ENCODE peak calls at places on chromosomes 4 and X, in four cellular contexts. F is fibroblast of mammary gland, M is tibial artery, E is osteocyte. K is an unnamed sample.

GRCh38 chrX:9349572-9350259 is 115.1 kb upstream of the TBL1X start:
- DNase-seq in M (no peak), E (no peak), F (peak; percentile 54), K (no peak)

GRCh38 chr4:123453006-123453685 is 56.6 kb downstream of the SPRY1 start:
- DNase-seq in F (peak; percentile 49), E (no peak), M (no peak), K (no peak)

GRCh38 chr4:15961778-15962510 is 1.0 kb downstream of the FGFBP2 start:
- DNase-seq in E (no peak), F (no peak), M (no peak), K (no peak)

GRCh38 chr4:128286474-128287158 is 997 bp downstream of the PGRMC2 start:
- DNase-seq in F (peak; percentile 48), E (no peak), M (no peak), K (no peak)

GRCh38 chr4:146183209-146183608 is 7.7 kb downstream of the LSM6 start:
- DNase-seq in E (no peak), F (no peak), M (no peak), K (no peak)

GRCh38 chr4:93529692-93530091 is 298.9 kb upstream of the ATOH1 start:
- DNase-seq in M (no peak), F (no peak), E (no peak), K (no peak)

GRCh38 chrX:63784902-63785692 is at the start of gene ARHGEF9:
- DNase-seq in M (peak; percentile 60), E (no peak), F (no peak), K (no peak)

GRCh38 chr4:5971077-5971447 is 47.2 kb downstream of the C4orf50 start:
- DNase-seq in M (no peak), F (no peak), E (no peak), K (no peak)

GRCh38 chrX:10265775-10266174 is 109.0 kb downstream of the CLCN4 start:
- DNase-seq in M (no peak), E (no peak), F (no peak), K (no peak)

GRCh38 chr4:44738615-44739014 is 12.3 kb upstream of the GNPDA2 start:
- DNase-seq in E (no peak), M (no peak), F (peak; percentile 18), K (no peak)

GRCh38 chr4:100605144-100605543 is 87.3 kb upstream of the EMCN start:
- DNase-seq in M (no peak), F (no peak), E (no peak), K (no peak)

GRCh38 chrX:107712231-107713204 is 63.1 kb downstream of the TSC22D3 start:
- DNase-seq in M (peak; percentile 74), F (peak; percentile 86), E (no peak), K (no peak)

GRCh38 chr4:14294611-14295010 is 667.1 kb upstream of the BOD1L1 start:
- DNase-seq in F (peak; percentile 22), E (no peak), M (no peak), K (no peak)

GRCh38 chr4:94277539-94277938 is 65.1 kb downstream of the HPGDS start:
- DNase-seq in E (no peak), F (no peak), M (no peak), K (no peak)

GRCh38 chr4:125313497-125313896 is 1.3 kb upstream of the FAT4 start:
- DNase-seq in M (no peak), E (no peak), F (peak; percentile 93), K (peak; percentile 79)

GRCh38 chr4:56909083-56909981 is 1.6 kb downstream of the REST start:
- DNase-seq in M (peak; percentile 73), F (peak; percentile 49), E (peak; percentile 85), K (no peak)

GRCh38 chr4:5435201-5435600 is 273.2 kb downstream of the EVC2 start:
- DNase-seq in M (no peak), F (no peak), E (peak; percentile 60), K (no peak)

GRCh38 chrX:50068293-50068568 is 132.6 kb downstream of the AKAP4 start:
- DNase-seq in F (no peak), M (no peak), E (no peak), K (no peak)

GRCh38 chr4:94590493-94590892 is 138.8 kb downstream of the PDLIM5 start:
- DNase-seq in M (no peak), F (no peak), E (no peak), K (no peak)

GRCh38 chrX:153409414-153410101 is 1.7 kb upstream of the ZFP92 start:
- DNase-seq in M (no peak), F (no peak), E (no peak), K (no peak)

GRCh38 chr4:37767546-37767945 is 58.9 kb upstream of the PGM2 start:
- DNase-seq in F (peak; percentile 59), M (peak; percentile 78), E (no peak), K (no peak)

GRCh38 chrX:72254835-72255234 is 16.0 kb upstream of the ERCC6L start:
- DNase-seq in F (no peak), E (no peak), M (no peak), K (no peak)

GRCh38 chrX:39854772-39855747 is 242.7 kb downstream of the BCOR start:
- DNase-seq in M (no peak), F (no peak), E (no peak), K (no peak)

GRCh38 chrX:19613645-19614323 is 98.5 kb upstream of the MAP3K15 start:
- DNase-seq in E (no peak), F (no peak), M (no peak), K (no peak)

GRCh38 chr4:52861879-52862604 is at the start of gene RASL11B:
- DNase-seq in F (peak; percentile 60), E (peak; percentile 89), M (peak; percentile 92), K (peak; percentile 25)

GRCh38 chr4:187618701-187619278 is 376.8 kb upstream of the ZFP42 start:
- DNase-seq in E (no peak), M (no peak), F (peak; percentile 48), K (no peak)

GRCh38 chr4:24510091-24510490 is 74.3 kb downstream of the DHX15 start:
- DNase-seq in E (no peak), F (no peak), M (no peak), K (no peak)

GRCh38 chr4:141807073-141807472 is 170.7 kb downstream of the IL15 start:
- DNase-seq in F (peak; percentile 57), M (no peak), E (no peak), K (no peak)

GRCh38 chrX:40058719-40059118 is 39.0 kb downstream of the BCOR start:
- DNase-seq in E (no peak), M (no peak), F (no peak), K (no peak)

GRCh38 chr4:8107146-8107657 is 51.4 kb downstream of the ABLIM2 start:
- DNase-seq in F (no peak), M (no peak), E (no peak), K (no peak)

GRCh38 chrX:107823042-107823441 is 2.6 kb upstream of the MID2 start:
- DNase-seq in M (no peak), E (no peak), F (no peak), K (no peak)

GRCh38 chr4:169583563-169583962 is 28.8 kb downstream of the NEK1 start:
- DNase-seq in F (peak; percentile 56), E (no peak), M (no peak), K (peak; percentile 7)

GRCh38 chr4:85929926-85930325 is 429.9 kb downstream of the MAPK10 start:
- DNase-seq in E (no peak), M (no peak), F (no peak), K (no peak)

GRCh38 chr4:186563761-186564160 is 8.4 kb upstream of the MTNR1A start:
- DNase-seq in F (no peak), M (no peak), E (peak; percentile 59), K (no peak)

GRCh38 chrX:115949900-115950822 is 220.4 kb upstream of the AGTR2 start:
- DNase-seq in M (no peak), F (no peak), E (peak; percentile 78), K (no peak)

GRCh38 chr4:86596802-86597201 is 2.7 kb downstream of the PTPN13 start:
- DNase-seq in M (no peak), F (peak; percentile 50), E (no peak), K (no peak)

GRCh38 chr4:129014566-129015509 is 78.5 kb downstream of the SCLT1 start:
- DNase-seq in F (no peak), E (no peak), M (no peak), K (no peak)

GRCh38 chr4:88244056-88244455 is 40.3 kb downstream of the PPM1K start:
- DNase-seq in E (no peak), M (no peak), F (no peak), K (no peak)
- TF ChIP-seq CTCF in E (no peak), M (no peak), F (no peak), K (no peak)

GRCh38 chrX:118226060-118226428 is 109.4 kb upstream of the KLHL13 start:
- DNase-seq in F (peak; percentile 29), E (no peak), M (no peak), K (no peak)
- TF ChIP-seq CTCF in F (peak; percentile 52), E (peak; percentile 44), M (peak; percentile 39), K (peak; percentile 41)

GRCh38 chr4:177583000-177583399 is 140.8 kb upstream of the AGA start:
- DNase-seq in E (no peak), M (no peak), F (peak; percentile 4), K (no peak)

GRCh38 chr4:177574446-177574845 is 132.2 kb upstream of the AGA start:
- DNase-seq in F (peak; percentile 40), M (no peak), E (no peak), K (no peak)

GRCh38 chr4:177579649-177580048 is 137.4 kb upstream of the AGA start:
- DNase-seq in M (no peak), E (no peak), F (peak; percentile 8), K (no peak)
- TF ChIP-seq CTCF in M (no peak), E (peak; percentile 21), F (peak; percentile 26), K (peak; percentile 24)

GRCh38 chr4:108833041-108833440 is 70.2 kb upstream of the ETNPPL start:
- DNase-seq in E (no peak), M (no peak), F (no peak), K (no peak)
- TF ChIP-seq CTCF in E (peak; percentile 54), M (no peak), F (no peak), K (peak; percentile 53)

GRCh38 chr4:11568511-11568910 is 139.8 kb upstream of the HS3ST1 start:
- DNase-seq in M (no peak), F (no peak), E (no peak), K (no peak)

GRCh38 chr4:11565213-11565612 is 136.5 kb upstream of the HS3ST1 start:
- DNase-seq in F (no peak), E (no peak), M (no peak), K (no peak)

GRCh38 chr4:11566440-11567022 is 137.8 kb upstream of the HS3ST1 start:
- DNase-seq in F (no peak), M (no peak), E (no peak), K (no peak)

DNA sequence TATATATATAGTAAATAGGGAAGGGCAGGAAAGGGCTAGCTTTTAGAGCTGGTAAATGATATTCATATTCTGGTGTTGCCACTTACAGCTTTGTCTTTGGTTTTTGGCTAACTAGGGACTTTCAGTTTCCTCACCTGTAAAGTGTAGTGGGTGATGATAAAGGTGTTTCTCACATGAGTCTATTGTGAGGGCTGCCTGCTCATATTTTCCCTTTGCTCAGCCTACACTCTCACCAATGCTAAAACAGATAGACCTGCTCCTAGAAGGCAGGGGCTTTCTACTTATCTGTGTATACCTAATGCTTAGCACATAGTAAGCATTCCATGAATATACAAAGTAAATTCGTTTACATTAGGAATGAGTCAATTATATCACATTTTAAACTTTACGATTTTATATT is 137.2 kb upstream of the HS3ST1 start:
- DNase-seq in E (no peak), F (no peak), M (no peak), K (no peak)
- TF ChIP-seq CTCF in E (no peak), F (no peak), M (no peak), K (no peak)

K was measured in AG09319.